ENCODE peak calls at places on chromosome 7, in seven cellular contexts. I is Peyer's patch, P is body of pancreas, O is stomach, Z is HepG2, Y is K562, X is breast epithelium. R is an unnamed sample.

GRCh38 chr7:111911166-111911961 is 294.8 kb downstream of the DOCK4 start:
- DNase-seq in Y (no peak), Z (no peak), P (no peak), O (no peak), X (no peak), I (no peak), R (no peak)

GRCh38 chr7:46810986-46811385 is 770.9 kb downstream of the TNS3 start:
- DNase-seq in O (no peak), P (no peak), Z (no peak), Y (no peak), X (no peak), I (no peak), R (no peak)

GRCh38 chr7:159145544-159145891 is 851 bp upstream of the VIPR2 start:
- DNase-seq in P (no peak), Y (no peak), I (no peak), X (no peak), Z (no peak), O (no peak), R (no peak)

GRCh38 chr7:47336178-47337020 is 245.5 kb downstream of the TNS3 start:
- DNase-seq in I (no peak), X (peak; percentile 39), Y (no peak), Z (no peak), P (peak; percentile 2), O (no peak), R (no peak)

GRCh38 chr7:69812756-69813155 is 214.5 kb downstream of the AUTS2 start:
- DNase-seq in X (no peak), P (no peak), Z (no peak), O (no peak), Y (no peak), I (no peak), R (no peak)

GRCh38 chr7:36391436-36392198 is 2.0 kb downstream of the ANLN start:
- DNase-seq in I (no peak), P (no peak), Y (no peak), X (no peak), Z (no peak), O (no peak), R (peak; percentile 26)

GRCh38 chr7:124072603-124073324 is 39.9 kb upstream of the TMEM229A start:
- DNase-seq in O (no peak), I (no peak), P (no peak), Y (no peak), Z (peak; percentile 6), X (no peak), R (no peak)

GRCh38 chr7:134890246-134891240 is 95.8 kb upstream of the AGBL3 start:
- DNase-seq in Z (peak; percentile 32), I (no peak), Y (no peak), O (no peak), P (no peak), X (peak; percentile 51), R (no peak)

GRCh38 chr7:80583901-80584300 is 54.5 kb upstream of the CD36 start:
- DNase-seq in Y (no peak), O (no peak), X (no peak), Z (no peak), P (no peak), I (no peak), R (no peak)

GRCh38 chr7:92944633-92945032 is 108.3 kb upstream of the CDK6 start:
- DNase-seq in Z (no peak), I (no peak), P (no peak), O (no peak), X (peak; percentile 20), Y (no peak), R (no peak)

GRCh38 chr7:158910254-158911053 is 54.1 kb downstream of the DYNC2I1 start:
- DNase-seq in O (no peak), X (no peak), I (no peak), Z (no peak), Y (peak; percentile 49), P (no peak), R (no peak)

GRCh38 chr7:155865830-155866545 is 53.7 kb upstream of the SHH start:
- DNase-seq in O (peak; percentile 73), Y (no peak), I (no peak), P (no peak), Z (no peak), X (peak; percentile 9), R (no peak)

GRCh38 chr7:32860096-32860495 is 31.5 kb downstream of the KBTBD2 start:
- DNase-seq in Z (no peak), I (no peak), P (no peak), O (no peak), X (no peak), Y (no peak), R (no peak)

GRCh38 chr7:80286611-80287010 is 152.0 kb downstream of the GNAI1 start:
- DNase-seq in Z (no peak), P (no peak), O (no peak), Y (no peak), I (no peak), X (no peak), R (no peak)

GRCh38 chr7:81603-82342 is 110.6 kb upstream of the FAM20C start:
- DNase-seq in P (peak; percentile 2), X (peak; percentile 13), Y (no peak), Z (no peak), I (peak; percentile 19), O (no peak), R (no peak)

GRCh38 chr7:1192171-1192676 is 32.2 kb upstream of the ZFAND2A start:
- DNase-seq in I (no peak), O (no peak), Z (no peak), X (no peak), P (no peak), Y (no peak), R (no peak)

DNA sequence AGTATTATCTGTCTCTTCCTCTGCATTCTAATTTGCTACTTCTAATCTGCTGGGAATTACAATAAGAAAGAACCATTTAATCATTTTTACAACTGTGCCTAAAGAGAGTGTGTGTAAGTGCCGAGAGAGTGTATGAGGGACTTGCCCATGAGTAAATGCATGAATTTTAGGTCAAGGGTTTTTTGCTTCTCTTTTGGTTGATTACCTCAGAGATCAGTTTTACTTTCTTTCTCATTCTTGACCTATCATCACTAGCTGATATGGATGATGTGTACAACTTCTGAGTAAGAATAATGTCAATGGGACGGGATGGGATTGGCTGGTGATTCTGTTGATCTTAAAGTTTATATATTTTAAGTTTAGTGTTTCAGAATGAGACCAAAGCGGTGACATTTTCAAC is 47.8 kb downstream of the IKZF1 start:
- DNase-seq in Y (no peak), Z (no peak), X (no peak), P (no peak), I (no peak), O (no peak), R (peak; percentile 62)
- TF ChIP-seq POLR2A in Y (no peak), Z (no peak), X (no peak), P (no peak), I (peak; percentile 13), O (no peak), R (no peak)

DNA sequence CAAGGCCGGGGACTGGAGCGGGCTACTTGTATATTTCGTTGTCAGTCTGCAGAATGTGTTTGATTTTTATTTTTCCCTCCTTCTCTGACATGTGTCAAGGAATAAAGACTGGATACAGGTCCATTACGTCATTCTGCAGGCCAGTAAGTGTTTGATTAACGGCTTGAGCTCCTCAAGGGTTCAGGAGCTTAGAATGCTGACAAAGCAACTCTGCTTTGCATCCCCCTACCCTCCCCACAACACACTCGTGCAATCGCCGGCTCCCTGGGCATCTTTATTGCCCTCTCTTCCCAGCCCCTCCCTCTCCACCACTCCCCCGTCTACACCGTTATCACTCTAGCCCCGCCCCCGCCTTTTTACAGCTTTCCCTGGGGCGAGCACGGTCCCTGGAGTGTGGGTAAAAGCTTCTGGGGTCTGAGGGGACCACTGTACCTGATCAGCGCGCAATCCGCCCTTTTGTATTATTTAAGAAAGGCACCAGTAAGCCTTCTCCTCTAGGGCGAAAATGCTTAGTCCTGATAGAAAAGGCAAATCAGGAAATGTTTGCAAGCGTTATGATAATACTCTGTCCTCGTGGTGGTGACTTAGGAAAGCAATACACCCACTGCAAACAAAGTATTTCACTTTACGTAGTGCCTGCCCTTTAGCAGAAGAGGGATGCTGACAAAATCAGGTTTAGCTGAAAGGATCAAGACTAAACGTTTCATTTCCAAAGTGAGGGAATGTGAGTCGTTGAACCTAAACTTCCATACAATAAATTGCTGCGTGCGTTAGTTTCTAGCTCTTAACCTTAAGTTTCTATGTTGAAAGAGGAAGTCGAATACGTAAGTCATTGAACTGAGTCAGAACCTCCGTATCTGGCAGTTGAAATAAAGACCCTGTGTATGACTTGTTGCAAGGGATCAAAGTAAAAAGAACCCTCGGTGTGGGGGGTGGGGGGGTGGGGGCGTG is 1.4 kb upstream of the CREB5 start:
- DNase-seq in Z (no peak), I (no peak), Y (peak; percentile 29), O (no peak), P (peak; percentile 30), X (no peak), R (no peak)
- TF ChIP-seq POLR2A in Z (no peak), I (no peak), Y (no peak), O (no peak), P (no peak), X (no peak), R (no peak)

GRCh38 chr7:73830872-73831655 is at the start of gene CLDN4:
- DNase-seq in O (peak; percentile 85), I (peak; percentile 98), X (peak; percentile 96), P (peak; percentile 98), Y (no peak), Z (peak; percentile 83), R (no peak)

GRCh38 chr7:73833251-73833919 is 2.6 kb downstream of the CLDN4 start:
- DNase-seq in I (peak; percentile 77), O (no peak), Y (peak; percentile 50), X (no peak), Z (peak; percentile 57), P (peak; percentile 74), R (no peak)

GRCh38 chr7:73832806-73833205 is 2.0 kb downstream of the CLDN4 start:
- DNase-seq in P (peak; percentile 38), X (no peak), Z (no peak), Y (no peak), I (no peak), O (no peak), R (no peak)

GRCh38 chr7:73831656-73832579 is 1.1 kb downstream of the CLDN4 start:
- DNase-seq in P (peak; percentile 98), I (peak; percentile 84), Z (peak; percentile 58), Y (no peak), X (peak; percentile 91), O (peak; percentile 90), R (no peak)

GRCh38 chr7:73834626-73835191 is 3.9 kb downstream of the CLDN4 start:
- DNase-seq in I (no peak), Y (no peak), Z (no peak), P (no peak), X (no peak), O (no peak), R (no peak)
- TF ChIP-seq POLR2A in I (peak; percentile 27), Y (no peak), Z (no peak), P (peak; percentile 37), X (no peak), O (no peak), R (no peak)

DNA sequence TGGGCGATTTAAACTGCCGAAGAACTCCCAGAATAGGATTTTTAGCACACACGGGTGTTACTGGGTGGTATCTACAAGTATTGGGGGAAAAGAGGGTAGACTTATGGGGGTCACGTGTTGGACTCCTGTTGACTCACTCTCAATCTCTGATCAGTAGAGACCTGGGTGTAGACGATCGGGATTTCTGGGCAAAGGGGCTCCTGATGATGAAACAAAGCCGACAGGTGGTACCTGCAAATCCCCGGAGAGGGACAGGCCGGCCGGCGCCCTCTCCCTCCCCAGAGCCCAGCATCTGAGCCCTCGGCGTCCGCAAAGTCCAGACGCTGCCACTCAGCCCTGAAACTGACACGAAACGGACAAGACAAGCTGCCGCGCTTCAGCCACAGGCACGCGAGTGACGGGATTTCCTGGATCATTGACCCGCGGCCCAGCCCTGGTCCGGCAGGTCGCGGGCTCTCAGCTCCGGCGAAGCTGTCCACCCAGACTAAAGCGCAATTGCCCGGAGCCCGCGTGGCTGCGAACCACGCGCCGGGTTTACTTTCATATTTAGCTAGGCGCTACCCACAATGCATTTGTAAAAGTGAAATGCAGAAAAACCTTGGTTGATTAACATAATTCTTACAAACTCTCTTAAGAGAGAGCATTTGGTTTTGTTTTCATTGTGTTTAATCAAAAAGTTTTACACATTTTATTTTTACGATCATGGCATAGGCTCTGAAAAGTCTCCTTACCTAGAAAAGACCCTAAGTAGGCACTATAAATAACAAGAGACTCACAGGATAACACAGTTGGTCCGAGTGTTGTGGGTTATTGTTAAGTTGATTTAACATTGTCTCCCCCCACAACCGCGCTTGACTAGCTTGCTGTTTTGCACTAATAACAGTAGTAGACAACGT is 56.9 kb upstream of the EZH2 start:
- DNase-seq in Y (peak; percentile 86), X (peak; percentile 60), I (peak; percentile 85), O (peak; percentile 80), P (peak; percentile 83), Z (peak; percentile 72), R (peak; percentile 90)
- TF ChIP-seq POLR2A in Y (peak; percentile 96), X (no peak), I (peak; percentile 10), O (no peak), P (peak; percentile 80), Z (peak; percentile 70), R (peak; percentile 62)

R was measured in erythroblast.